ENCODE peak calls at places on chromosome 15, in ten cellular contexts. One of them, this sample, is unnamed.

GRCh38 chr15:73727330-73728018 is 25.7 kb downstream of the INSYN1 start:
- DNase-seq in NCI-H1092 treated with DMSO at 0.1 percent for 48 hours: no peak
- DNase-seq in hypothalamus: no peak
- DNase-seq in CD4-positive, alpha-beta T cell: no peak
- DNase-seq in AG08396: peak; percentile 71
- DNase-seq in NCI-H345: no peak
- DNase-seq in HCEC 1CT: peak; percentile 66
- DNase-seq in pulmonary artery endothelial cell: no peak
- DNase-seq in DMS153: no peak
- DNase-seq in GM03348: peak; percentile 53
- DNase-seq in this sample: no peak

GRCh38 chr15:83918011-83918410 is 264.1 kb downstream of the ADAMTSL3 start:
- DNase-seq in NCI-H1092 treated with DMSO at 0.1 percent for 48 hours: no peak
- DNase-seq in hypothalamus: no peak
- DNase-seq in CD4-positive, alpha-beta T cell: no peak
- DNase-seq in AG08396: no peak
- DNase-seq in NCI-H345: no peak
- DNase-seq in HCEC 1CT: no peak
- DNase-seq in pulmonary artery endothelial cell: no peak
- DNase-seq in DMS153: no peak
- DNase-seq in GM03348: no peak
- DNase-seq in this sample: no peak

GRCh38 chr15:49045691-49046112 is 544 bp downstream of the SECISBP2L start:
- DNase-seq in NCI-H1092 treated with DMSO at 0.1 percent for 48 hours: peak; percentile 3
- DNase-seq in hypothalamus: no peak
- DNase-seq in CD4-positive, alpha-beta T cell: no peak
- DNase-seq in AG08396: peak; percentile 35
- DNase-seq in NCI-H345: no peak
- DNase-seq in HCEC 1CT: peak; percentile 53
- DNase-seq in pulmonary artery endothelial cell: no peak
- DNase-seq in DMS153: no peak
- DNase-seq in GM03348: peak; percentile 49
- DNase-seq in this sample: no peak

GRCh38 chr15:25244731-25245585 is 193.9 kb downstream of the UBE3A start:
- DNase-seq in NCI-H1092 treated with DMSO at 0.1 percent for 48 hours: no peak
- DNase-seq in hypothalamus: no peak
- DNase-seq in CD4-positive, alpha-beta T cell: no peak
- DNase-seq in AG08396: no peak
- DNase-seq in NCI-H345: no peak
- DNase-seq in HCEC 1CT: no peak
- DNase-seq in pulmonary artery endothelial cell: no peak
- DNase-seq in DMS153: no peak
- DNase-seq in GM03348: no peak
- DNase-seq in this sample: no peak

GRCh38 chr15:50940506-50940905 is 32.0 kb downstream of the AP4E1 start:
- DNase-seq in NCI-H1092 treated with DMSO at 0.1 percent for 48 hours: no peak
- DNase-seq in hypothalamus: no peak
- DNase-seq in CD4-positive, alpha-beta T cell: no peak
- DNase-seq in AG08396: no peak
- DNase-seq in NCI-H345: no peak
- DNase-seq in HCEC 1CT: peak; percentile 8
- DNase-seq in pulmonary artery endothelial cell: no peak
- DNase-seq in DMS153: no peak
- DNase-seq in GM03348: no peak
- DNase-seq in this sample: no peak

GRCh38 chr15:100602822-100603393 is 519 bp downstream of the ASB7 start:
- DNase-seq in NCI-H1092 treated with DMSO at 0.1 percent for 48 hours: no peak
- DNase-seq in hypothalamus: no peak
- DNase-seq in CD4-positive, alpha-beta T cell: peak; percentile 18
- DNase-seq in AG08396: no peak
- DNase-seq in NCI-H345: peak; percentile 4
- DNase-seq in HCEC 1CT: peak; percentile 29
- DNase-seq in pulmonary artery endothelial cell: peak; percentile 1
- DNase-seq in DMS153: no peak
- DNase-seq in GM03348: peak; percentile 8
- DNase-seq in this sample: no peak

GRCh38 chr15:75723847-75724660 is 11.4 kb upstream of the CSPG4 start:
- DNase-seq in NCI-H1092 treated with DMSO at 0.1 percent for 48 hours: no peak
- DNase-seq in hypothalamus: peak; percentile 67
- DNase-seq in CD4-positive, alpha-beta T cell: peak; percentile 33
- DNase-seq in AG08396: peak; percentile 97
- DNase-seq in NCI-H345: peak; percentile 34
- DNase-seq in HCEC 1CT: peak; percentile 88
- DNase-seq in pulmonary artery endothelial cell: peak; percentile 75
- DNase-seq in DMS153: no peak
- DNase-seq in GM03348: peak; percentile 94
- DNase-seq in this sample: no peak

GRCh38 chr15:88830016-88830415 is 26.8 kb downstream of the ACAN start:
- DNase-seq in NCI-H1092 treated with DMSO at 0.1 percent for 48 hours: no peak
- DNase-seq in hypothalamus: no peak
- DNase-seq in CD4-positive, alpha-beta T cell: no peak
- DNase-seq in AG08396: no peak
- DNase-seq in NCI-H345: peak; percentile 42
- DNase-seq in HCEC 1CT: no peak
- DNase-seq in pulmonary artery endothelial cell: no peak
- DNase-seq in DMS153: no peak
- DNase-seq in GM03348: no peak
- DNase-seq in this sample: no peak

GRCh38 chr15:52677593-52677992 is 1.6 kb downstream of the ATOSA start:
- DNase-seq in NCI-H1092 treated with DMSO at 0.1 percent for 48 hours: no peak
- DNase-seq in hypothalamus: no peak
- DNase-seq in CD4-positive, alpha-beta T cell: no peak
- DNase-seq in AG08396: no peak
- DNase-seq in NCI-H345: no peak
- DNase-seq in HCEC 1CT: peak; percentile 2
- DNase-seq in pulmonary artery endothelial cell: no peak
- DNase-seq in DMS153: no peak
- DNase-seq in GM03348: no peak
- DNase-seq in this sample: no peak

GRCh38 chr15:27025411-27026051 is 54.5 kb downstream of the GABRG3 start:
- DNase-seq in NCI-H1092 treated with DMSO at 0.1 percent for 48 hours: no peak
- DNase-seq in hypothalamus: no peak
- DNase-seq in CD4-positive, alpha-beta T cell: no peak
- DNase-seq in AG08396: no peak
- DNase-seq in NCI-H345: no peak
- DNase-seq in HCEC 1CT: no peak
- DNase-seq in pulmonary artery endothelial cell: no peak
- DNase-seq in DMS153: no peak
- DNase-seq in GM03348: no peak
- DNase-seq in this sample: no peak

GRCh38 chr15:34155859-34156258 is 54.0 kb downstream of the PGBD4 start:
- DNase-seq in NCI-H1092 treated with DMSO at 0.1 percent for 48 hours: no peak
- DNase-seq in hypothalamus: no peak
- DNase-seq in CD4-positive, alpha-beta T cell: no peak
- DNase-seq in AG08396: no peak
- DNase-seq in NCI-H345: no peak
- DNase-seq in HCEC 1CT: no peak
- DNase-seq in pulmonary artery endothelial cell: no peak
- DNase-seq in DMS153: no peak
- DNase-seq in GM03348: no peak
- DNase-seq in this sample: no peak

GRCh38 chr15:77457619-77458265 is 37.1 kb downstream of the HMG20A start:
- DNase-seq in NCI-H1092 treated with DMSO at 0.1 percent for 48 hours: no peak
- DNase-seq in hypothalamus: no peak
- DNase-seq in CD4-positive, alpha-beta T cell: no peak
- DNase-seq in AG08396: no peak
- DNase-seq in NCI-H345: no peak
- DNase-seq in HCEC 1CT: peak; percentile 69
- DNase-seq in pulmonary artery endothelial cell: peak; percentile 78
- DNase-seq in DMS153: no peak
- DNase-seq in GM03348: peak; percentile 32
- DNase-seq in this sample: no peak

GRCh38 chr15:53837263-53837662 is 77.8 kb upstream of the WDR72 start:
- DNase-seq in NCI-H1092 treated with DMSO at 0.1 percent for 48 hours: peak; percentile 80
- DNase-seq in hypothalamus: no peak
- DNase-seq in CD4-positive, alpha-beta T cell: no peak
- DNase-seq in AG08396: no peak
- DNase-seq in NCI-H345: peak; percentile 95
- DNase-seq in HCEC 1CT: no peak
- DNase-seq in pulmonary artery endothelial cell: no peak
- DNase-seq in DMS153: peak; percentile 84
- DNase-seq in GM03348: no peak
- DNase-seq in this sample: no peak